ENCODE peak calls at places on chromosomes 16 and 17, in six cellular contexts. M, I, G, P, X and V are unnamed samples.

GRCh38 chr16:73176577-73177013 is 128.7 kb upstream of the ZFHX3 start:
- DNase-seq in M (no peak), I (peak; percentile 94), G (no peak), P (no peak), X (peak; percentile 64), V (peak; percentile 72)

GRCh38 chr17:49717371-49717841 is 9.6 kb upstream of the SLC35B1 start:
- DNase-seq in M (no peak), I (no peak), G (no peak), P (no peak), X (no peak), V (no peak)

GRCh38 chr16:24635900-24636610 is 93.4 kb upstream of the TNRC6A start:
- DNase-seq in M (no peak), I (peak; percentile 91), G (no peak), P (no peak), X (peak; percentile 87), V (no peak)

GRCh38 chr17:66982011-66982508 is 17.6 kb downstream of the CACNG4 start:
- DNase-seq in M (no peak), I (no peak), G (no peak), P (no peak), X (no peak), V (no peak)

GRCh38 chr16:51971184-51971583 is 575.8 kb downstream of the TOX3 start:
- DNase-seq in M (peak; percentile 44), I (peak; percentile 52), G (peak; percentile 17), P (no peak), X (peak; percentile 34), V (no peak)

GRCh38 chr17:18859256-18859655 is 1.3 kb downstream of the PRPSAP2 start:
- DNase-seq in M (no peak), I (peak; percentile 73), G (no peak), P (peak; percentile 32), X (peak; percentile 62), V (peak; percentile 79)

GRCh38 chr16:66832190-66832589 is 1.4 kb upstream of the NAE1 start:
- DNase-seq in M (no peak), I (no peak), G (no peak), P (peak; percentile 35), X (no peak), V (no peak)

GRCh38 chr17:75845058-75845711 is 981 bp upstream of the UNC13D start:
- DNase-seq in M (peak; percentile 96), I (peak; percentile 73), G (peak; percentile 59), P (peak; percentile 87), X (peak; percentile 76), V (peak; percentile 98)

GRCh38 chr17:49055181-49055927 is 58.2 kb downstream of the IGF2BP1 start:
- DNase-seq in M (peak; percentile 55), I (no peak), G (no peak), P (no peak), X (no peak), V (no peak)

GRCh38 chr17:41329279-41329925 is 13.9 kb upstream of the KRTAP17-1 start:
- DNase-seq in M (peak; percentile 87), I (peak; percentile 56), G (peak; percentile 42), P (peak; percentile 78), X (peak; percentile 51), V (peak; percentile 35)

GRCh38 chr17:54901230-54901847 is 687 bp downstream of the TOM1L1 start:
- DNase-seq in M (peak; percentile 34), I (peak; percentile 8), G (no peak), P (no peak), X (peak; percentile 54), V (no peak)

GRCh38 chr16:57791156-57791902 is 11.0 kb downstream of the KIFC3 start:
- DNase-seq in M (no peak), I (no peak), G (no peak), P (no peak), X (no peak), V (no peak)

GRCh38 chr16:10538583-10538982 is 41.8 kb downstream of the EMP2 start:
- DNase-seq in M (no peak), I (no peak), G (no peak), P (no peak), X (no peak), V (no peak)
- H3K14ac ChIP-seq in M (no peak overlapping the region), I (no peak overlapping the region), G (no peak overlapping the region), P (no peak overlapping the region), X (no peak overlapping the region), V (no peak overlapping the region)

GRCh38 chr17:81870978-81871386 is at the start of gene ARHGDIA:
- DNase-seq in M (no peak), I (no peak), G (no peak), P (no peak), X (no peak), V (peak; percentile 21)
- H2BK5ac ChIP-seq in M (no peak within 1 kb of the TSS), I (peak within 1 kb of the TSS; percentile 99), G (peak within 1 kb of the TSS; percentile 94), P (peak within 1 kb of the TSS; percentile 82), X (peak within 1 kb of the TSS; percentile 94), V (peak within 1 kb of the TSS; percentile 88)

GRCh38 chr17:17061516-17061915 is 19.3 kb downstream of the MPRIP start:
- DNase-seq in M (peak; percentile 10), I (no peak), G (no peak), P (no peak), X (no peak), V (no peak)
- H3K79me1 ChIP-seq in M (peaks cover 8% of the 10 kb centered on the region), I (peaks cover 22% of the 10 kb centered on the region), G (peaks cover 21% of the 10 kb centered on the region), P (peaks cover 36% of the 10 kb centered on the region), X (peaks cover 27% of the 10 kb centered on the region), V (no peaks in the 10 kb centered on the region)

DNA sequence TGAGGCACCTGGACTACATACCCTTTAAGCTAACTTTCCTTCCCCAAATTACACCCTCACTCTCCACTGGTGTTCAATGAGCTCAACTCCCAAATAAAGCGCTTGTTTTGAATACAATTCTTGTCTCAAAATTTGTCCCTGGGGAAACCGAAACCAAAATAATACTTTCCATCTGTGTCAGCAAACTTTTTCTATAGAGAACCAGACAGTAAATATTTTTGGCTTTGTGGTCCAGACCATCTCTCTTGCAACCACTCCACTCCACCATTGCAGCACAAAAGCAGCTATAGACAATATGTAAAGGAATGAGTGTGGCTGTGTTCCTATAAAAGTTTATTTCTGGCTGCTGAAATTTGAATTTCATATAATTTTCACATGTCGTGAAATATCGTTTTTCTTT is 84.6 kb upstream of the ERCC4 start:
- DNase-seq in M (no peak), I (no peak), G (no peak), P (no peak), X (no peak), V (no peak)
- H3K14ac ChIP-seq in M (no peak overlapping the region), I (no peak overlapping the region), G (no peak overlapping the region), P (no peak overlapping the region), X (no peak overlapping the region), V (no peak overlapping the region)

GRCh38 chr17:68512967-68513474 is 791 bp downstream of the PRKAR1A start:
- DNase-seq in M (no peak), I (peak; percentile 43), G (no peak), P (no peak), X (peak; percentile 68), V (peak; percentile 42)
- H2BK5ac ChIP-seq in M (no peak overlapping the region), I (peak overlapping the region; percentile 97), G (peak overlapping the region; percentile 98), P (peak overlapping the region; percentile 74), X (no peak overlapping the region), V (peak overlapping the region; percentile 99)

DNA sequence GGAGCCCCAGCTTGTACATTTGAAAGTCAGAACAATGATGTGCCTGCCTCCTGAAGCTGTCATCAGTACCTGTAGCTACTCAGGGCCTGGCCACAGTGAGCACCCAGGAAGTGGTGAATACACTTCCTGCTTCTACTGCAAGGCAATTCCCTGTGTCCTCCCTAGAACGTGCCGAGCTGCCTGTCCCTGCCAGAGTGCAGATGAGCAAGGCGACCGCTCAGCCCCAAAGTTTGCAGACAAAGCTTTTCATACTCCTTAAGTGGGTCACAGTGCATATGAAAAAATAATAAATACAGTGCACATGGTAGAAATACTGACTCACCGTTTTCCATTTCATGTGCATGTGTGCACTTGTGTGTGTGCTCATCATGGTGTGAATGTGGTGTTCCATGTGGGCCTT is 77.3 kb downstream of the MPRIP start:
- DNase-seq in M (no peak), I (peak; percentile 86), G (no peak), P (no peak), X (peak; percentile 33), V (no peak)
- H3K79me1 ChIP-seq in M (no peaks in the 10 kb centered on the region), I (peaks cover 50% of the 10 kb centered on the region), G (peaks cover 14% of the 10 kb centered on the region), P (peaks cover 28% of the 10 kb centered on the region), X (peaks cover 31% of the 10 kb centered on the region), V (no peaks in the 10 kb centered on the region)

GRCh38 chr17:29588017-29588557 is 1.4 kb downstream of the GIT1 start:
- DNase-seq in M (no peak), I (no peak), G (no peak), P (no peak), X (no peak), V (no peak)

GRCh38 chr17:29588561-29589411 is 662 bp downstream of the GIT1 start:
- DNase-seq in M (no peak), I (peak; percentile 29), G (no peak), P (peak; percentile 65), X (peak; percentile 57), V (peak; percentile 59)

GRCh38 chr17:29585080-29585751 is 4.2 kb downstream of the GIT1 start:
- DNase-seq in M (no peak), I (no peak), G (no peak), P (no peak), X (no peak), V (no peak)

GRCh38 chr17:29587591-29587990 is 1.9 kb downstream of the GIT1 start:
- DNase-seq in M (no peak), I (no peak), G (no peak), P (no peak), X (no peak), V (no peak)

DNA sequence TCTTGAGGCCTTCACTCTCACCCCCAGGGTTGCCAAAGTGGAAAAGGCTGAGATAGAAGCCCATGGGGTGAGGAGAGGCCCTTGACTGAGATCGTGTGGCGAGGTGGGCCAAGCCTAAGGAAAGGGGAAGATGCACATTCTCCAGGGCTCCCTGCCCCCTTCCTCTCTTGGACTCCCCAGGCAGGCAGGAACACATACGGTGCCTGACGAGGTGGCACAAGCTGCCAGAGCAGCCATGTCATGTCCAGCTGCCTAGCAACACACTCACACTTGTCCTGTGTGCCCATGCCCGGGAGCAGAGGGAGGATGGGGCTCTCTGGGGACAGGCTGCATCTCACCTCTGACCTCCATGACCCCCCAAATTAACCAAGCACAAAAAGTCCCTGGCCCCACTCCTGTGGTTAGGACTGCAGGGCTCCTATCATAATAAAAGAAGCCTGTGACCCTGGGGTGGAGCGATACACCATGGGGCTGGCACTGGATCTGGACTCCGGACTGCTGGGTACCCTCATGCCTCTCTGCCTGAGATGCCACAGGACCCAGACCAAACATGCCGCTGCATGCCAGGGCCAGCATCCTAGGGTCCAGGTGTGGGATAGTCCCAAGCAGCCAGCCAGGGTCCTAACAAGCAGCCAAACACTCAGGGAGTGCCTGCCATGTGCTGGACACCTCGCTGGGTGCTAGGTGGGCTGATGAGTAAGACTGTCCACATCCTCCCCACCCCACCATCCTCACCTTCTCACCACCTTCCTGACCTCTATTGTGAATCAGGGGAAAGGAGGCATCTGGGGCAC is 2.6 kb downstream of the GIT1 start:
- DNase-seq in M (no peak), I (no peak), G (no peak), P (no peak), X (no peak), V (no peak)
- H3K14ac ChIP-seq in M (no peak overlapping the region), I (peak overlapping the region; percentile 8), G (no peak overlapping the region), P (no peak overlapping the region), X (no peak overlapping the region), V (no peak overlapping the region)

GRCh38 chr17:13786000-13786598 is 184.4 kb upstream of the HS3ST3A1 start:
- DNase-seq in M (no peak), I (peak; percentile 76), G (no peak), P (no peak), X (peak; percentile 21), V (no peak)
- H2BK5ac ChIP-seq in M (no peak overlapping the region), I (peak overlapping the region; percentile 27), G (no peak overlapping the region), P (no peak overlapping the region), X (no peak overlapping the region), V (no peak overlapping the region)